ENCODE peak calls at places on chromosomes 6 and 20, in seven cellular contexts. T is SK-N-SH, K is HCT116, Q is H1, F is GM12878, H is K562, R is HepG2. W is an unnamed sample.

GRCh38 chr6:104771258-104771832 is 88.4 kb downstream of the HACE1 start:
- DNase-seq in R (peak), T (peak), F (no peak), K (no peak), Q (no peak), H (peak), W (no peak)

GRCh38 chr6:160347259-160348208 is 644 bp upstream of the SLC22A3 start:
- DNase-seq in R (no peak), K (no peak), T (peak), Q (peak), F (no peak), H (no peak), W (no peak)

GRCh38 chr6:57822896-57823358 is 505.5 kb downstream of the PRIM2 start:
- DNase-seq in F (no peak), K (no peak), Q (peak), H (no peak), T (no peak), R (no peak), W (no peak)

GRCh38 chr20:2254333-2254732 is 41.5 kb upstream of the TGM3 start:
- DNase-seq in Q (no peak), K (no peak), R (no peak), T (no peak), H (no peak), F (no peak), W (no peak)

GRCh38 chr6:6975395-6976111 is 132.2 kb upstream of the RREB1 start:
- DNase-seq in K (no peak), H (no peak), F (no peak), T (no peak), R (no peak), Q (no peak), W (no peak)

GRCh38 chr6:121647905-121648304 is 212.5 kb downstream of the GJA1 start:
- DNase-seq in R (no peak), Q (no peak), H (no peak), T (no peak), K (no peak), F (no peak), W (no peak)

GRCh38 chr6:145714731-145715130 is 20.6 kb downstream of the EPM2A start:
- DNase-seq in Q (no peak), R (no peak), T (no peak), F (no peak), K (no peak), H (no peak), W (no peak)

GRCh38 chr20:32338665-32339064 is 19.5 kb upstream of the ASXL1 start:
- DNase-seq in R (peak), H (no peak), F (no peak), T (no peak), Q (no peak), K (no peak), W (no peak)

GRCh38 chr20:50267041-50267865 is 76.6 kb downstream of the CEBPB start:
- DNase-seq in Q (peak), H (no peak), K (peak), T (no peak), F (no peak), R (peak), W (no peak)

GRCh38 chr6:169543704-169544103 is 158.1 kb downstream of the WDR27 start:
- DNase-seq in R (no peak), T (no peak), F (no peak), K (no peak), H (no peak), Q (no peak), W (no peak)

GRCh38 chr20:10877345-10877744 is 203.5 kb upstream of the JAG1 start:
- DNase-seq in K (no peak), F (no peak), R (no peak), H (no peak), Q (no peak), T (no peak), W (no peak)

DNA sequence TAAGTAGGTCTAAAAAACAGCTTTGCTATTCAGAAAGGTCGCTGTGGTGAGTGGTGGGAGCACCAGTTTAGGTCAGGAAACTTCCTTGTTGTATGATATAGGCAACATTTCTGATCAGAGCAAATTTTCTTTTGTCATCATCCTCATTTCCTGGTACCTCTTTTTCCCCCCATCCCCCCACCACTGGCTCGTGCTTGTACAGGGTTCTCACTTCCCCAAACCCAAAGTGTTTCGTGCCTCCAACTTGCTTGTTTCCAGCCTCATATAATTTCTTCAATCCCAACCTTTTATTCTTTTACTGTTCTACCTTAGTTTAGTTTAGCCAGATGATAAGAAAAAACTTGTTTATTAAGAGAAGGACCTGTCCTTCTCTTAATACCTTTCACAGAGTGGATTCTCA is 209.4 kb upstream of the JAG1 start:
- DNase-seq in K (no peak), F (no peak), T (no peak), Q (no peak), R (no peak), H (no peak), W (no peak)
- TF ChIP-seq YY1 in K (no peak), F (no peak), T (no peak), Q (no peak), R (no peak), H (no peak), W (no peak)

GRCh38 chr20:62011938-62012534 is 53.6 kb downstream of the TAF4 start:
- DNase-seq in K (no peak), R (no peak), T (no peak), F (no peak), H (no peak), Q (no peak), W (no peak)

GRCh38 chr20:62011403-62011791 is 54.3 kb downstream of the TAF4 start:
- DNase-seq in Q (no peak), T (no peak), F (no peak), H (peak), R (no peak), K (no peak), W (no peak)

GRCh38 chr20:62009322-62009721 is 56.4 kb downstream of the TAF4 start:
- DNase-seq in R (no peak), F (no peak), T (no peak), Q (no peak), K (no peak), H (no peak), W (no peak)

GRCh38 chr20:62009869-62010445 is 55.7 kb downstream of the TAF4 start:
- DNase-seq in T (no peak), H (no peak), K (no peak), Q (no peak), R (no peak), F (no peak), W (no peak)

DNA sequence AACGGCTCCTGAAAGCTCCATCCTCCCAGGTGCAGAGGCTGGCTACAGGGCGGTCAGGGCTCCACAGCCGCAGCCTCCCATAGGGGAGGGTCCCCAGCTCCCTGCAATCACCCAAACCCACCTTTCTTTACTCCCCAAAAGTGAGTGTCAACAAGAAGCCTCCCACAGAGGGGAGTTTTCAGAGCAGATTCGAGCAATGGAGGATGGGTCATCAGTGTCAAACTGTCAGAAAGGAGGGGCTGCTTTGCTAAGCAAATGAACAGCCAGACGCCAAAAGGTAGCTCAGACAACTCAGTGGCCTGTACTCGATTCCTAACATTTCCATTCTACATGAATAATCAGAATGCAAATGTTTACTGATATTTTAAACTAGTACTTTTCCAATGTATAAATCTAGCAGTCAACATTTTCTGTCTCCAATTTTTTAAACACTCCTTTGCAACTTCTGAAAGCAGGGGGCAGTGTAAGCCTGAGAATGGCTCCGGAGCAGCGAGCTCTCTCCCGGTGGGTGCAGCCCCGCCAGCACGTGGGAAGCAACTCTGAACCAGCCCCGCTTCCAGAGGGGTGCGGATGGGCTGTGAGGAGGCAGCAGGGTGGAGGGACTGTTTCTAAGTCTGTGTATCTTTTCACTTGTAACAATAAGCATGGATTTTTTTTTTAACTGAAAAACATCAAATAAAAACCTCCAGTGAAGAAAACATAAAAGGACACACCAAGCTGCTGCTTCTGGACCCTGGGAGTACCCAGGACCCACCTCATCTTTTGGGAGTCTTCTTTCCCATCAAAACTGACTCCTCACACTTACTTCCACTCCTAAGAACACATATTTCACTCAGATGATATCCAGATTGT is 54.9 kb downstream of the TAF4 start:
- DNase-seq in Q (peak), K (peak), R (peak), F (peak), H (peak), T (peak), W (peak)
- TF ChIP-seq YY1 in Q (no peak), K (no peak), R (no peak), F (peak), H (no peak), T (no peak), W (no peak)

GRCh38 chr6:150408842-150409241 is 40.0 kb downstream of the IYD start:
- DNase-seq in R (no peak), H (no peak), T (no peak), Q (no peak), K (no peak), F (no peak), W (no peak)

GRCh38 chr6:150406948-150407347 is 38.1 kb downstream of the IYD start:
- DNase-seq in H (no peak), Q (no peak), R (no peak), F (no peak), K (no peak), T (no peak), W (no peak)

GRCh38 chr6:150409576-150410066 is 40.8 kb downstream of the IYD start:
- DNase-seq in H (no peak), R (no peak), T (no peak), Q (no peak), F (no peak), K (no peak), W (no peak)

DNA sequence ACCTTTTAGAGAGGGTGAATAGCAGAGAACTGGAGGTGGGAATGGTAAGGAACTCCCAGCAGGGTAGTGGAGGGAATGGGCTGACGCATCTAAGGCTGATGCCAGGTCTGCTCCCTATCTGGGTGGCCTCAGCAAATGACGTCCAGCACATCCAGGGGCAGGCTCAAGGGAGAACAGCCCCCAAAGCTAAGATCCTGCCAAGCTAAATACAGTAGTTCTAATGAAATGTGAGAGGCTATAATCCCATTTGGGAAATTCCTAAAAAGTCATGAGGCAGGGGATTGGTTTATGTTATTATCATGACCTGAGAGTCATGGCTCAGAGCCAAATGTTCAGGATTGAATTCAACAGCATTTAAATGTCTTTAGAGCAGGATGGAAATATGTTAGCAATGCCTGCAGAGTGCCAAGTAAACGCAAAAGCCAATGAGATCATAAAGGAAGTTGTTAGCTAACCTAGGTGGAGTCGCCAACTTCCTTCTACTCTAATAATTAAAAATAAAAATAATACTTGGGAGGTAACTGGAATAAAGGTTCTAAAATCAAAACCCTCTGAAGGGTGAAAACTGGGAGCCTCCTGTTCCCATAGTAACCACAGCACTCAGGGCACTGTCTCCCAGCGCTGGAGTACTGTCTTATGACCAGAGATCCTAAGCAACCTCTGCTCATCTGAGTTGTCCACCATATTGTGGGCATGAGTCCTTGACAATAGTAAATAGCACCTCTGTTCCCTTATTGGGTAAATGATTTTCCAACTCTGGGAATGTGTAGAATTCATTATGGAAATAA is 34.8 kb downstream of the IYD start:
- DNase-seq in K (no peak), H (no peak), R (no peak), F (no peak), T (no peak), Q (no peak), W (no peak)
- TF ChIP-seq YY1 in K (no peak), H (no peak), R (no peak), F (no peak), T (no peak), Q (no peak), W (no peak)

GRCh38 chr20:5267092-5267491 is 49.7 kb downstream of the PROKR2 start:
- DNase-seq in K (no peak), Q (no peak), H (no peak), T (no peak), F (no peak), R (no peak), W (no peak)
- TF ChIP-seq YY1 in K (no peak), Q (no peak), H (no peak), T (no peak), F (no peak), R (no peak), W (no peak)

GRCh38 chr20:62523473-62524203 is 47.8 kb upstream of the GATA5 start:
- DNase-seq in T (peak), R (peak), H (peak), K (peak), Q (no peak), F (no peak), W (peak)
- TF ChIP-seq YY1 in T (no peak), R (no peak), H (no peak), K (no peak), Q (no peak), F (no peak), W (no peak)

W was measured in NT2/D1.